ENCODE peak calls at places on chromosome 11, in eight cellular contexts. N, Y, Q, P, L, J, R and C are unnamed samples.

GRCh38 chr11:62573006-62573591 is 592 bp downstream of the EEF1G start:
- DNase-seq in N (no peak), Y (no peak), Q (no peak), P (no peak), L (no peak), J (no peak), R (no peak), C (no peak)

GRCh38 chr11:85118151-85118550 is 509.0 kb downstream of the DLG2 start:
- DNase-seq in N (no peak), Y (peak; percentile 8), Q (no peak), P (no peak), L (no peak), J (no peak), R (no peak), C (no peak)

GRCh38 chr11:117189941-117190544 is 9.1 kb upstream of the TAGLN start:
- DNase-seq in N (peak; percentile 32), Y (no peak), Q (peak; percentile 61), P (no peak), L (peak; percentile 13), J (no peak), R (no peak), C (peak; percentile 16)

GRCh38 chr11:104623518-104623917 is 274.7 kb downstream of the CASP12 start:
- DNase-seq in N (no peak), Y (peak; percentile 59), Q (no peak), P (no peak), L (no peak), J (no peak), R (no peak), C (no peak)

GRCh38 chr11:36164522-36165250 is 124.5 kb downstream of the COMMD9 start:
- DNase-seq in N (no peak), Y (peak; percentile 70), Q (no peak), P (no peak), L (no peak), J (no peak), R (no peak), C (no peak)

GRCh38 chr11:30106222-30106621 is 89.4 kb upstream of the KCNA4 start:
- DNase-seq in N (no peak), Y (no peak), Q (no peak), P (no peak), L (no peak), J (no peak), R (no peak), C (no peak)

GRCh38 chr11:14414470-14415461 is 55.8 kb upstream of the RRAS2 start:
- DNase-seq in N (no peak), Y (peak; percentile 54), Q (no peak), P (peak; percentile 82), L (no peak), J (no peak), R (no peak), C (no peak)

GRCh38 chr11:117315285-117316196 is 515 bp downstream of the BACE1 start:
- DNase-seq in N (no peak), Y (no peak), Q (no peak), P (no peak), L (peak; percentile 33), J (no peak), R (no peak), C (no peak)

GRCh38 chr11:26778000-26778757 is 56.3 kb upstream of the SLC5A12 start:
- DNase-seq in N (no peak), Y (peak; percentile 97), Q (no peak), P (no peak), L (no peak), J (no peak), R (no peak), C (no peak)

GRCh38 chr11:119723243-119723951 is 5.6 kb downstream of the NECTIN1 start:
- DNase-seq in N (no peak), Y (no peak), Q (no peak), P (no peak), L (no peak), J (no peak), R (no peak), C (no peak)

GRCh38 chr11:61817471-61818202 is 834 bp upstream of the FADS1 start:
- DNase-seq in N (no peak), Y (no peak), Q (no peak), P (no peak), L (no peak), J (no peak), R (no peak), C (no peak)

GRCh38 chr11:58616594-58616993 is 5.9 kb upstream of the CNTF start:
- DNase-seq in N (no peak), Y (peak; percentile 96), Q (no peak), P (no peak), L (peak; percentile 39), J (no peak), R (no peak), C (no peak)

GRCh38 chr11:67407700-67408163 is 3.8 kb downstream of the TBC1D10C start:
- DNase-seq in N (no peak), Y (no peak), Q (no peak), P (no peak), L (no peak), J (no peak), R (no peak), C (no peak)

GRCh38 chr11:9137293-9138132 is 46.1 kb upstream of the SCUBE2 start:
- DNase-seq in N (peak; percentile 81), Y (peak; percentile 62), Q (peak; percentile 82), P (peak; percentile 76), L (peak; percentile 78), J (peak; percentile 94), R (peak; percentile 80), C (peak; percentile 63)

GRCh38 chr11:9138612-9139579 is 47.5 kb upstream of the SCUBE2 start:
- DNase-seq in N (no peak), Y (peak; percentile 92), Q (no peak), P (no peak), L (no peak), J (no peak), R (peak; percentile 54), C (no peak)

GRCh38 chr11:9136731-9137130 is 45.3 kb upstream of the SCUBE2 start:
- DNase-seq in N (no peak), Y (no peak), Q (no peak), P (no peak), L (no peak), J (no peak), R (no peak), C (no peak)

GRCh38 chr11:9139628-9140357 is 48.4 kb upstream of the SCUBE2 start:
- DNase-seq in N (no peak), Y (no peak), Q (no peak), P (no peak), L (no peak), J (no peak), R (no peak), C (no peak)

DNA sequence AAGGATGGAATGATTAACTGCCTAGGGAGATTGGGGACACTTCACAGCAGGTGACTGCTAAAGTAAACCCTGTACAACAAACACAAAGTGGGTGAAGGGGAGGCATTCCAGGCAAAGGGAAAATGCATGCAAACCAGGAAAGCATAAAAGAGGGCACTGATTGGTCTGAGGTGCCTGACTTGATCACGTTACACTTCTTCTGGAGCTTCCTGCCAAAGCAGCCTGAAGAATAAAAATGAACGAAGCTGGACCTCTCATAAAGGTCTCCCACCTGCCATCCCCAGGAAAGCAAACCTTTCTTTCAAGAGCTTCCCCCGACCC is 46.7 kb upstream of the SCUBE2 start:
- DNase-seq in N (no peak), Y (no peak), Q (no peak), P (no peak), L (no peak), J (no peak), R (no peak), C (no peak)
- TF ChIP-seq CTCF in N (no peak), Y (no peak), Q (no peak), P (no peak), L (no peak), J (no peak), R (no peak), C (no peak)

DNA sequence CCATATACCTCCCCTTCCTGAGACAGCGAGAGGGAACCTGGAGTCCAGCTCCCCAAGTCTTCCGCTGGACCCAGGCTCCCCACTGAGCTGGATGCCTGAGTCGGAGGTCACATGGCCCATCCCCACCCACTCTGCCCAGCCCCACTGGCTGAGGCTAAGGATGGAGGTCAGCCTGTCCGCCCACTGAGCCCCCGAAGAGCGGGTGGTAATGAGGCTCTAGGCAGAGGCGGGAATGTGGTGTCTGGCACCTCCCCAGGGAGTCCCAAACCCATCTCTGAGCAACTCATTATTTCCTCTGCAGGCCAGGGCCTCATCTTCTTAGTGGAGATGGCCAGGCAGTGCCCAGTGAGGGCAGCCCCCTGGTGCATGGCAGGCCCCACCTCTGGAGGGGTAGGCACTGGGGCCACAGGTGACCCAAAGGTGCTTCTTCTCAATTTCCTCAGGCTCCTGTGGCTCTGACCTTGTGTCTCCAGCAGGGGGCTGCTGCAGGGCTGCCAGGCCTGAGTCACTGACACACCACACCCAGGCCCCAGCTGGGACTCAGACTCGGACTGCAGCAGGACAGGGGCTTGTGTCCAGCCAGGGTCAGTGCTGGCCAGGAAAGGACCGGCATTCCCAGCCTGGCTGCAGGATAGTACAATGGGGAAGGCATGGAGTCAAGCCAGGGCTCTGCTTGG is 10.2 kb upstream of the PDE2A start:
- DNase-seq in N (peak; percentile 68), Y (peak; percentile 69), Q (peak; percentile 83), P (peak; percentile 66), L (peak; percentile 64), J (peak; percentile 48), R (peak; percentile 63), C (no peak)
- TF ChIP-seq CTCF in N (peak; percentile 62), Y (peak; percentile 73), Q (peak; percentile 20), P (peak; percentile 26), L (peak; percentile 50), J (no peak), R (peak; percentile 5), C (peak; percentile 67)

GRCh38 chr11:110711776-110712642 is at the start of gene ARHGAP20:
- DNase-seq in N (peak; percentile 84), Y (peak; percentile 49), Q (peak; percentile 73), P (peak; percentile 50), L (peak; percentile 77), J (peak; percentile 71), R (peak; percentile 68), C (peak; percentile 41)
- TF ChIP-seq CTCF in N (peak; percentile 13), Y (no peak), Q (no peak), P (no peak), L (no peak), J (no peak), R (no peak), C (no peak)

DNA sequence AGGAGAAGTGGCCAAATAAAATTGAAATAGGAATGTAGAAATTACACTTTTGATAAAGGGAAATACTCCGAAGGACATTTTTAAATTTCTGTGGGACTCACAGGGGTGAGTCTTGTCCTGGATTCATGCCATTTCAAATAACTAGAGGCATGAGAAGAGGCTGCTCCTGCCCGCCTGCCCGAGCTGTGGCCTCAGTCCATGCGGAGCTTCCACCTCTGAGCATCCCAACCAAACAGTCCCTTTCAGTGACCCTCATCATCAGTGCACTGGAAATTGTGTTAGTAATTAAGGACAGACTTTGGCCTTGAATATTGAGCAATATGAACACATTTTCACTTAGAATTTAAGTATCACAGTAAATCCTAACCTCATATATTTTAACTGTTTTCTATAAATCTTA is 25.6 kb downstream of the GRIA4 start:
- DNase-seq in N (no peak), Y (no peak), Q (no peak), P (no peak), L (no peak), J (no peak), R (no peak), C (no peak)
- TF ChIP-seq CTCF in N (no peak), Y (no peak), Q (no peak), P (no peak), L (no peak), J (no peak), R (no peak), C (no peak)